ENCODE peak calls at places on chromosomes 3 and 15, in six cellular contexts. X is GM23338, I is hepatocyte, Q is neural progenitor cell, C is OCI-LY7, L is MM.1S. B is an unnamed sample.
A peak's percentile ranks its signal among the peaks of the same experiment; 100 is the strongest.

GRCh38 chr3:30443756-30444673 is 162.4 kb upstream of the TGFBR2 start:
- DNase-seq in X (no peak), I (no peak), Q (no peak), C (no peak), L (no peak), B (no peak)

GRCh38 chr3:173038484-173038871 is 102.6 kb downstream of the SPATA16 start:
- DNase-seq in X (no peak), I (no peak), Q (no peak), C (no peak), L (no peak), B (no peak)

GRCh38 chr3:181844227-181844626 is 132.5 kb downstream of the SOX2 start:
- DNase-seq in X (no peak), I (no peak), Q (peak; percentile 19), C (no peak), L (no peak), B (no peak)

GRCh38 chr3:187567741-187568140 is 102.5 kb downstream of the SST start:
- DNase-seq in X (peak; percentile 62), I (no peak), Q (no peak), C (no peak), L (no peak), B (no peak)

GRCh38 chr3:106589306-106589942 is 720.6 kb upstream of the CBLB start:
- DNase-seq in X (no peak), I (no peak), Q (no peak), C (no peak), L (no peak), B (no peak)

GRCh38 chr3:46926039-46926438 is 48.5 kb downstream of the PTH1R start:
- DNase-seq in X (no peak), I (peak; percentile 60), Q (no peak), C (no peak), L (no peak), B (no peak)

GRCh38 chr3:96538186-96538585 is 276.2 kb upstream of the EPHA6 start:
- DNase-seq in X (peak; percentile 2), I (no peak), Q (no peak), C (no peak), L (no peak), B (no peak)

GRCh38 chr15:65028921-65029735 is at the start of gene MTFMT:
- DNase-seq in X (peak; percentile 92), I (peak; percentile 95), Q (peak; percentile 93), C (peak; percentile 88), L (peak; percentile 88), B (peak; percentile 71)

GRCh38 chr3:20099020-20099539 is 58.8 kb downstream of the KAT2B start:
- DNase-seq in X (no peak), I (no peak), Q (peak; percentile 18), C (no peak), L (no peak), B (no peak)

GRCh38 chr3:168047190-168047795 is 48.4 kb downstream of the GOLIM4 start:
- DNase-seq in X (peak; percentile 84), I (peak; percentile 81), Q (peak; percentile 70), C (peak; percentile 89), L (peak; percentile 93), B (peak; percentile 90)

DNA sequence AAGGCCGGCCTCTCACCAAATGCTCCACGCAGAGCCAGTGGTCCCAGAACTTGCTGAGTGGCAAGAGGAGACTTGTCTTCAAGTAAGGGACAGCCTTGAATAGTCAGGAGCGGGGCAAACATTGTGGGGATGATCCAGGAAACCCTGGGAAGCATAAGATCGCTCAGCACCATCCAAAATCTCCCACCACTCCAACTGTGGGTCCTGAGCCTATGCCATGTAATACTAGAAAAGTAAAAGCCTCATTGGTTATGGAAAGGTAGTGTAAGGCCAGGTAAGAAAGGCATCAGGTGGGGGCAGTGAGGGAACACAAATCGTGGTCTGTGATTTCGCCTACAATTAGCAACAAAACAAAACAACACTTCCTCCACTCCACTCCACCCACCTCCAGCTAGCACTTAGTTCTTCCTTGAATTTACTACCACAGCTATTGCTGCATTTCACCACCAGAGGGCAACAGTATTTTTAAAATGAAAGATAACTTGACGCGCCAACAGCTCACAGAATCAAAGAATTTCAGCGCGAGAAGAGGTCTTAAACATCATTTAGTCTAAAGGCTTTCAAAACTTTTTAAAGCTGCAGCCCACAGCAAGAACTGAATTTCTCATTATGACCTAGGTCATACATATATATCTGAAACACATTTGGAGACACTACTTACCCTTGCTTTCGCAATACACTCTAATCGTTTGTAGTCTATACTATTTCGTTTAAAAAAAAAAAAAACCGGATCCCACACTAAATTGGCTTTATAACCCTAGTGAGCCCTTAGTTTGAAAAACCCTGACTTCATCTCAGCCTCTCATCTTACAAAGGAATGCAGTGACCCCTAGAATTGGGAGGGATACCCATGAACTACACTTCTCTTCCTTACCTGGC is 4.5 kb downstream of the RARRES1 start:
- DNase-seq in X (peak; percentile 86), I (peak; percentile 86), Q (peak; percentile 71), C (peak; percentile 68), L (peak; percentile 81), B (peak; percentile 84)
- TF ChIP-seq EZH2phosphoT487 in X (no peak), I (no peak), Q (no peak), C (no peak), L (no peak), B (no peak)

DNA sequence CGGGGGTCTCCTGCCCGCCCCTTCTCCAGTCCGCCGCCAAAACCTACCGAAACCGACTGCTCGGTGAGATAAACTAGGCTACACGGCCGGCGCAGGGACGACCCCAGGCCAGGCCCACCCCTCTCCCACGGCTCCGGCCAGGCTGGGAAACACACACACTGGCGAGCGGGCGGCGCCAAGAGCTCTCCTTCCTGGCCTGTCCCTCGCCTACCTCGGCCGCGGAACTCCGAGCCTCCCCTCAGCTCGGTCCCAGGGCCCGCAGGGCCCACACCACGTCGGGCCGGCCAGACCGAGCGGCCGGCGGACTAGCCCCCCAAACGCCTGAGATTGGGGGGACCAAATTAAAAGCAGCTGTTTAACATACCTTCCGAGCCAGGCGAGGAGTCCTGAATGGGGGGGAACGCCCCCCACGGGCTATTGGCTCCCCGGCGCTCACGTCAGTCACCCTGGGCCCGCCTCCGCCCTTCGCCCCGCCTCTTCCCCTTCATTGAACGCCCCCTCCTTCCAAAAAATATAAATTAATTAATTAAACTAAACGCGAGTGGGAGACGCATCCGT is 4.0 kb upstream of the SIN3A start:
- DNase-seq in X (peak; percentile 96), I (peak; percentile 95), Q (peak; percentile 93), C (peak; percentile 88), L (peak; percentile 81), B (peak; percentile 76)
- TF ChIP-seq CTCF in X (no peak), I (no peak), Q (no peak), C (no peak), L (no peak), B (no peak)

DNA sequence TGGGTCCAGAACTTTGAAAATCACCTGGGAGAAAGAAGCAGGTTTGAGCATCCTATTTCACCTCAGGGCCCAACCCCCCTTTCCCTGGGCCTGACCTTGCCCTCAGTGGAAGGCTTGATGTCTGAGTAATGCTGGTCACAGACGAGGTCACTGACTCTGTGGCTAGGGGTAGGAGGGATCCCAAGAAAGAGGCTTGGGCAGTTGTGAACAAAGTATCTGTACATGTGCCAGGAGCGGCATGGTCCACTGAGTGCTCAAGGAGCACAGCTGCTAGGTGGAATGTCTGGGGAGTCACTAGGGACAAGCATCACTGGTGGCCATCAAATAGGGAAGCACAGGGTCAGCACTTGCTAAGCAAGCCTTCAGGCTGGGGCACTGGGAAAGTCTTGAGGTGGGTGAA is 7.3 kb downstream of the CCDC71 start:
- DNase-seq in X (no peak), I (no peak), Q (no peak), C (no peak), L (no peak), B (no peak)
- H3K27ac ChIP-seq in X (no peak overlapping the region), I (no peak overlapping the region), Q (no peak overlapping the region), C (no peak overlapping the region), L (no peak overlapping the region), B (no peak overlapping the region)

GRCh38 chr3:16514021-16514700 is 662 bp upstream of the RFTN1 start:
- DNase-seq in X (no peak), I (no peak), Q (no peak), C (no peak), L (no peak), B (no peak)

GRCh38 chr3:16511561-16512434 is 1.7 kb downstream of the RFTN1 start:
- DNase-seq in X (peak; percentile 29), I (no peak), Q (peak; percentile 20), C (peak; percentile 92), L (no peak), B (no peak)

GRCh38 chr3:16514799-16515353 is 1.4 kb upstream of the RFTN1 start:
- DNase-seq in X (no peak), I (no peak), Q (no peak), C (no peak), L (no peak), B (no peak)

GRCh38 chr3:16512435-16513140 is 911 bp downstream of the RFTN1 start:
- DNase-seq in X (peak; percentile 54), I (peak; percentile 17), Q (peak; percentile 32), C (peak; percentile 88), L (no peak), B (no peak)

GRCh38 chr3:16513141-16514020 is at the start of gene RFTN1:
- DNase-seq in X (peak; percentile 69), I (peak; percentile 77), Q (peak; percentile 60), C (peak; percentile 87), L (peak; percentile 19), B (peak; percentile 63)
- TF ChIP-seq EZH2phosphoT487 in X (no peak), I (no peak), Q (peak; percentile 56), C (no peak), L (no peak), B (no peak)

GRCh38 chr3:157112536-157112935 is 47.4 kb downstream of the CCNL1 start:
- DNase-seq in X (no peak), I (no peak), Q (no peak), C (no peak), L (no peak), B (no peak)

GRCh38 chr3:157111578-157111977 is 48.4 kb downstream of the CCNL1 start:
- DNase-seq in X (no peak), I (no peak), Q (no peak), C (no peak), L (no peak), B (no peak)

GRCh38 chr3:157115069-157116006 is 44.6 kb downstream of the CCNL1 start:
- DNase-seq in X (no peak), I (peak; percentile 63), Q (peak; percentile 70), C (no peak), L (no peak), B (peak; percentile 72)

GRCh38 chr3:157116017-157116416 is 43.9 kb downstream of the CCNL1 start:
- DNase-seq in X (no peak), I (no peak), Q (no peak), C (no peak), L (no peak), B (no peak)

GRCh38 chr3:157113832-157114505 is 46.0 kb downstream of the CCNL1 start:
- DNase-seq in X (peak; percentile 42), I (no peak), Q (no peak), C (peak; percentile 29), L (no peak), B (no peak)
- TF ChIP-seq CTCF in X (peak; percentile 45), I (no peak), Q (peak; percentile 34), C (peak; percentile 47), L (peak; percentile 36), B (peak; percentile 38)